ENCODE peak calls at places on chromosome 10, in eight cellular contexts. I is colonic mucosa, M is spleen, W is body of pancreas, O is gastrocnemius medialis, N is lower lobe of right lung, Y is GM23338, Q is heart left ventricle. H is an unnamed sample.

GRCh38 chr10:91163709-91164474 is 56.6 kb upstream of the PCGF5 start:
- DNase-seq in I (peak; percentile 66), M (peak; percentile 89), W (peak; percentile 83), O (peak; percentile 65), N (peak; percentile 73), Y (peak; percentile 43), Q (peak; percentile 78), H (peak; percentile 93)

GRCh38 chr10:11024596-11024995 is 6.9 kb downstream of the CELF2 start:
- DNase-seq in I (no peak), M (no peak), W (no peak), O (peak; percentile 42), N (no peak), Y (no peak), Q (no peak), H (no peak)

GRCh38 chr10:131872837-131873375 is 27.9 kb upstream of the PPP2R2D start:
- DNase-seq in I (no peak), M (peak; percentile 65), W (no peak), O (no peak), N (no peak), Y (peak; percentile 12), Q (no peak), H (no peak)

GRCh38 chr10:89589091-89589725 is 53.8 kb upstream of the SLC16A12 start:
- DNase-seq in I (no peak), M (no peak), W (no peak), O (no peak), N (no peak), Y (no peak), Q (no peak), H (no peak)

GRCh38 chr10:124392651-124393342 is 25.9 kb downstream of the OAT start:
- DNase-seq in I (no peak), M (no peak), W (no peak), O (no peak), N (no peak), Y (no peak), Q (no peak), H (no peak)

GRCh38 chr10:55367555-55367954 is 566.5 kb upstream of the PCDH15 start:
- DNase-seq in I (no peak), M (no peak), W (no peak), O (no peak), N (no peak), Y (no peak), Q (no peak), H (no peak)

GRCh38 chr10:58106211-58107035 is 161.3 kb downstream of the IPMK start:
- DNase-seq in I (no peak), M (no peak), W (no peak), O (no peak), N (no peak), Y (no peak), Q (no peak), H (no peak)

GRCh38 chr10:27223964-27224363 is 16.6 kb downstream of the ACBD5 start:
- DNase-seq in I (peak; percentile 42), M (peak; percentile 79), W (peak; percentile 54), O (no peak), N (no peak), Y (peak; percentile 77), Q (no peak), H (no peak)

GRCh38 chr10:37053476-37053875 is 71.9 kb upstream of the ANKRD30A start:
- DNase-seq in I (no peak), M (no peak), W (no peak), O (no peak), N (no peak), Y (no peak), Q (no peak), H (no peak)

GRCh38 chr10:7700577-7701125 is 2.5 kb upstream of the ITIH2 start:
- DNase-seq in I (no peak), M (no peak), W (no peak), O (no peak), N (no peak), Y (no peak), Q (no peak), H (no peak)

GRCh38 chr10:4514445-4515108 is 311.4 kb upstream of the AKR1E2 start:
- DNase-seq in I (peak; percentile 23), M (no peak), W (peak; percentile 29), O (peak; percentile 69), N (peak; percentile 61), Y (no peak), Q (peak; percentile 78), H (peak; percentile 73)

GRCh38 chr10:43653746-43654145 is 5.1 kb upstream of the ZNF32 start:
- DNase-seq in I (no peak), M (no peak), W (no peak), O (no peak), N (no peak), Y (no peak), Q (no peak), H (no peak)

GRCh38 chr10:45809829-45810228 is 37.5 kb downstream of the AGAP4 start:
- DNase-seq in I (no peak), M (no peak), W (no peak), O (no peak), N (no peak), Y (peak; percentile 21), Q (no peak), H (no peak)

GRCh38 chr10:47287805-47288204 is 12.2 kb upstream of the GDF10 start:
- DNase-seq in I (no peak), M (no peak), W (no peak), O (no peak), N (no peak), Y (no peak), Q (no peak), H (no peak)

GRCh38 chr10:120409816-120410215 is 47.2 kb upstream of the PLPP4 start:
- DNase-seq in I (no peak), M (no peak), W (no peak), O (no peak), N (no peak), Y (no peak), Q (no peak), H (no peak)

GRCh38 chr10:123390874-123391273 is 236.7 kb downstream of the BUB3 start:
- DNase-seq in I (no peak), M (no peak), W (no peak), O (no peak), N (no peak), Y (no peak), Q (no peak), H (no peak)
- H3K4me1 ChIP-seq in I (no peaks in the 10 kb centered on the region), M (peaks cover 17% of the 10 kb centered on the region), W (no peaks in the 10 kb centered on the region), O (no peaks in the 10 kb centered on the region), N (no peaks in the 10 kb centered on the region), Y (no peaks in the 10 kb centered on the region), Q (no peaks in the 10 kb centered on the region), H (no peaks in the 10 kb centered on the region)

GRCh38 chr10:59623823-59624535 is 85.7 kb downstream of the SLC16A9 start:
- DNase-seq in I (no peak), M (no peak), W (no peak), O (no peak), N (no peak), Y (no peak), Q (no peak), H (no peak)

GRCh38 chr10:59623100-59623822 is 86.4 kb downstream of the SLC16A9 start:
- DNase-seq in I (no peak), M (no peak), W (no peak), O (no peak), N (no peak), Y (no peak), Q (no peak), H (no peak)

GRCh38 chr10:59621771-59622170 is 87.9 kb downstream of the SLC16A9 start:
- DNase-seq in I (no peak), M (no peak), W (no peak), O (no peak), N (no peak), Y (no peak), Q (no peak), H (no peak)

GRCh38 chr10:59624951-59625350 is 84.7 kb downstream of the SLC16A9 start:
- DNase-seq in I (no peak), M (no peak), W (no peak), O (no peak), N (no peak), Y (no peak), Q (no peak), H (no peak)

DNA sequence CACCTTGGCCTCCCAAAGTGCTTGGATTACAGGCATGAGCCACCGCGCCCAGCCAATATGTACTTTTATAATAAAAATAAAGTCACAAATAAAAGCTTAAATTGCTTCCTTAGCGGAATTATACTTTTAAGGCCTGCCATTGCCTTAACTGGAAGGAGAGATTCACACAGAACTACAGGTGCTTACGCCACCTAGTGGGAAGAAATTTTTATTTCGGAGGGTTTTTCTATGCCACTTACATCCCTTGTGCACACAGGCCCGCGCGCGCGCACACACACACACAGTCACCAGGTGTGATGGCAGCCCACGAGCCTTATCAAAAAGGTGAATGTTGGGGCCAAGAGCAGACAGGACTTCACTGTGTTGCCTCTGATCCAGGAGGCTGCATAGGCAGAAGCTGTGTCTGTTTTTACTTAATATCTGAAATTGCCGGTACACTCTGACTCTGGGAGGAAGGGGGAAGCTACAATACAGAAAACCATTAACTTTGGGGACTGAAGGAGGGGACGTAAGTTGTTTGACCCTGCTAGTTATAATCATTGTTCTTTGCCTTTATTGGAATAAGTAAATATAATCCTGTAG is 87.2 kb downstream of the SLC16A9 start:
- DNase-seq in I (peak; percentile 60), M (no peak), W (peak; percentile 49), O (peak; percentile 24), N (peak; percentile 57), Y (peak; percentile 88), Q (peak; percentile 32), H (no peak)
- TF ChIP-seq CTCF in I (peak; percentile 50), M (peak; percentile 33), W (peak; percentile 63), O (peak; percentile 57), N (peak; percentile 61), Y (peak; percentile 75), Q (peak; percentile 58), H (peak; percentile 49)

DNA sequence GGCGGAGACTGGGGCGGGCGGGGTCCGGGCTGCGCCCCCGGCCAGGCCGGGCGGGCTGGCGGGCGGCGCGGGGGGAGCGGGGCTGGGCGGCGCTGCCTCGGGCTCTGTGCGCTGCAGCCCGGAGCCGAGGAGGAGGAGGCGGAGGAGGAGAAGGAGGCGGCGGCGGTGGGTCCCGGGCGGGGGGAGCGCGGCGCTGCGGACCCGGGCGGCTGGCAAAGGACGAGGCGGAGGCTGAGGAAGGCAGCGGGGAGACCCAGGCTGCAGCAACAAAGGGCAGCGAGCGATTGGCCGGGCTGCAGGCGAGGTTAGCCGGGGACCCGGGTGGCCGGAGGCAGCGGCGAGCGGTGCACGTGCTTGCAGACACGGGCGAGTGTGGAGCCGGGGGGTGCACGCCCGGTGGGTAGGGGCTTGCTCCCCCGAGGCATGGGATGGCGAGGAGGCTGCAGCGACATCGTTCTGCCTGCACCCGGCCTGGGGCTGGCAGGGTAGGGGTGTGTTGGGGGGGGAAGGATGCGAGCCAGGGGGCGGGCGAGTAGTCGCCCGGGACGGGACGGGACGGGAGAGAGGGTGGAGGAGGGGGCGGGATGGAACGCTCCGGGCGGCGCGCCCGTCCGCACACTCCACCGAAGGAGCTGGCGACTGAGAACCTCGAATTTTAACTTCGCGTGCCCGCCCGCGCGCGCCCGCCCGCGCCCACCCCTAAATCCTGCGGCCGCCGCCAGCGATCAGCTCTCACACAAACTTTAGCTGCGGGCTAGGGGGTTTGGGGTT is 844 bp upstream of the KAT6B start:
- DNase-seq in I (peak; percentile 49), M (peak; percentile 96), W (peak; percentile 56), O (no peak), N (no peak), Y (peak; percentile 69), Q (peak; percentile 63), H (no peak)
- H3K4me1 ChIP-seq in I (peaks cover 14% of the 10 kb centered on the region), M (peaks cover 50% of the 10 kb centered on the region), W (peaks cover 62% of the 10 kb centered on the region), O (peaks cover 47% of the 10 kb centered on the region), N (peaks cover 55% of the 10 kb centered on the region), Y (peaks cover 14% of the 10 kb centered on the region), Q (peaks cover 18% of the 10 kb centered on the region), H (peaks cover 51% of the 10 kb centered on the region)

DNA sequence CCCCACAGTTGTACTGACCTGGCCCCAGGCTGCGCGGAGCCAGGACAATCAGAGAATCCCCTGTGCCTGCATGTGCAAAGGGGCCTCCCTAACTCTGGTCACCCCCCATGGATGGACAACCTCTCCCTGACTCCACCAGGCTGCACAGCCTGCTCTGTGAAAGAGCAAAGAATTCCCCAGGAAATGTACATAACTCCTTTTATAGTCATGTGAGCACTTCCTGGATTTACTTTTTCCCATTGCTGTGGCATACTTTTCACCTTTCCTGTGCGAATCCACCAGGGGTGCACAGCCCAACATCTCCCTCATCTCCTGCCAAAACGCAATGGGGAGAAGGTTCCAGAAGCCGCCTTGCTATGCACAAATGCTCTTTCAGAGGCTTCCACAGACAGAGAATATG is 27.9 kb downstream of the FGFR2 start:
- DNase-seq in I (no peak), M (no peak), W (no peak), O (no peak), N (no peak), Y (no peak), Q (no peak), H (no peak)
- TF ChIP-seq CTCF in I (no peak), M (no peak), W (no peak), O (no peak), N (no peak), Y (no peak), Q (no peak), H (no peak)

H was measured in tibial artery.